ENCODE peak calls at places on chromosomes 13 and 19, in four cellular contexts. One of them, this sample, is unnamed.
A peak's percentile ranks its signal among the peaks of the same experiment; 100 is the strongest.

GRCh38 chr19:42424345-42424707 is 2.9 kb downstream of the LIPE start:
- DNase-seq in endodermal cell: no peak
- DNase-seq in heart left ventricle: no peak
- DNase-seq in brain microvascular endothelial cell: no peak
- DNase-seq in this sample: no peak

GRCh38 chr19:35712910-35713845 is 4.6 kb upstream of the KMT2B start:
- DNase-seq in endodermal cell: no peak
- DNase-seq in heart left ventricle: no peak
- DNase-seq in brain microvascular endothelial cell: no peak
- DNase-seq in this sample: no peak

GRCh38 chr19:8601796-8602195 is 8.7 kb downstream of the ADAMTS10 start:
- DNase-seq in endodermal cell: no peak
- DNase-seq in heart left ventricle: no peak
- DNase-seq in brain microvascular endothelial cell: no peak
- DNase-seq in this sample: no peak

GRCh38 chr19:58513694-58514563 is 2.1 kb upstream of the SLC27A5 start:
- DNase-seq in endodermal cell: peak; percentile 97
- DNase-seq in heart left ventricle: peak; percentile 95
- DNase-seq in brain microvascular endothelial cell: peak; percentile 62
- DNase-seq in this sample: peak; percentile 88

GRCh38 chr13:44514278-44514677 is 61.9 kb downstream of the TSC22D1 start:
- DNase-seq in endodermal cell: no peak
- DNase-seq in heart left ventricle: no peak
- DNase-seq in brain microvascular endothelial cell: no peak
- DNase-seq in this sample: no peak

GRCh38 chr19:49887653-49888477 is 8.8 kb downstream of the IL4I1 start:
- DNase-seq in endodermal cell: no peak
- DNase-seq in heart left ventricle: peak; percentile 59
- DNase-seq in brain microvascular endothelial cell: no peak
- DNase-seq in this sample: no peak

GRCh38 chr13:75783906-75784485 is 147.9 kb downstream of the LMO7 start:
- DNase-seq in endodermal cell: no peak
- DNase-seq in heart left ventricle: no peak
- DNase-seq in brain microvascular endothelial cell: no peak
- DNase-seq in this sample: no peak

GRCh38 chr19:52273301-52273700 is 3.9 kb downstream of the ZNF766 start:
- DNase-seq in endodermal cell: no peak
- DNase-seq in heart left ventricle: no peak
- DNase-seq in brain microvascular endothelial cell: no peak
- DNase-seq in this sample: no peak

GRCh38 chr13:97231118-97231831 is 9.1 kb downstream of the MBNL2 start:
- DNase-seq in endodermal cell: no peak
- DNase-seq in heart left ventricle: no peak
- DNase-seq in brain microvascular endothelial cell: no peak
- DNase-seq in this sample: no peak

DNA sequence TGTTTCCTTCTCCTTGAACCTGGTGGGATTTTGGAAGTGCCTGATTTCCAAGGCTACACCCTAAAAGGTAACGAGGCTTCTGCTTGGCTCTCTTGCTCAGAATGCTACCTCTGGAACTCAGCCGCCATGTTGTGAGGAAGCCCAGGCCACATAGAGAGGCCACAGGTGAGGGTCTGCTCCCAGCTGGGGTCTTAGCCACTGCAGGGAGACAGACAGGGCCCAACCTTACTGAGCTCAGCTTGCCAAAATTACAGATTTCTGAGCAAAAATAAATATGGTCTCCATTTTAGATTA is 61.4 kb downstream of the GPR12 start:
- DNase-seq in endodermal cell: no peak
- DNase-seq in heart left ventricle: no peak
- DNase-seq in brain microvascular endothelial cell: no peak
- DNase-seq in this sample: no peak
- TF ChIP-seq CTCF in endodermal cell: no peak
- TF ChIP-seq CTCF in heart left ventricle: no peak
- TF ChIP-seq CTCF in brain microvascular endothelial cell: no peak
- TF ChIP-seq CTCF in this sample: no peak

GRCh38 chr13:86741762-86742285 is 929.3 kb upstream of the SLITRK5 start:
- DNase-seq in endodermal cell: no peak
- DNase-seq in heart left ventricle: no peak
- DNase-seq in brain microvascular endothelial cell: no peak
- DNase-seq in this sample: no peak
- TF ChIP-seq CTCF in endodermal cell: peak; percentile 58
- TF ChIP-seq CTCF in heart left ventricle: no peak
- TF ChIP-seq CTCF in brain microvascular endothelial cell: peak; percentile 15
- TF ChIP-seq CTCF in this sample: no peak

GRCh38 chr19:383922-384800 is 24.8 kb downstream of the C2CD4C start:
- DNase-seq in endodermal cell: peak; percentile 93
- DNase-seq in heart left ventricle: peak; percentile 72
- DNase-seq in brain microvascular endothelial cell: no peak
- DNase-seq in this sample: no peak
- TF ChIP-seq CTCF in endodermal cell: peak; percentile 90
- TF ChIP-seq CTCF in heart left ventricle: peak; percentile 61
- TF ChIP-seq CTCF in brain microvascular endothelial cell: peak; percentile 68
- TF ChIP-seq CTCF in this sample: peak; percentile 37

DNA sequence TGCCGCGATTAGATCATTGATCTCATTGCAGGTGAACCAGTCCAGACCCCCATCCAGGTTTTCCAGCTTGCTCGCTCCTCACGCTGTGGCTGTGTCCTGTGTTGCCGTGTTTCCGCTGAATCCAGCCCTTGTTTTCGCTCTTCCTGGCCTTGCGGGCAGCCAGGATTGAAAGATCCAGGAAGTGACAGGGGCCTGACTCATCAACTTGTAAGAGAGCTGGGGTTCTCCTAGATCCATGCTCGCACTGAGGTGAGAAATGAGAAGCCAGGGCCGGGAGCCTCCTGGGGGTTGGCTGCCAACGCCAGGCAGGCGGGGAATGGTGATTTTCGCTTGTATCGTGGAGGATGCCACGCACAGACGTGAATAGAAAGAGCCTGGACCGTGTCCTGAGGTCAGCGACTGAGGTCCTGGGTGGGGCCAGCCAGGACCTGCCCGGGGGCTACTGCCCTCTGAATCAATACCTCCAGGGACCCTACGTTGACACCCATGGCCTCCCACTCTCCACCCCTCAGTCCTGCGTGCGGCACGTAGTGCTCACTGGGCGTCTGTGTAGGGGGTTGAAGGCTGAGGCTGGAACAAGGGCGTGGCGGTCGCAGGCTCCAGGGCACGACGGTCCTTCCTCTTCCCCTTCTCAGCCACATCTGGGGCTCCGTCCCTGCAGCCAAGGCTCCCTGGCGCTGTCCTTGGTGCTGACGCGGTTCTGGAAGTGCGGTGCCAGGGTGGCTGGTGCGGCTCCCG is 7.3 kb upstream of the PTPRH start:
- DNase-seq in endodermal cell: peak; percentile 97
- DNase-seq in heart left ventricle: peak; percentile 89
- DNase-seq in brain microvascular endothelial cell: peak; percentile 99
- DNase-seq in this sample: peak; percentile 81
- TF ChIP-seq CTCF in endodermal cell: no peak
- TF ChIP-seq CTCF in heart left ventricle: no peak
- TF ChIP-seq CTCF in brain microvascular endothelial cell: peak; percentile 19
- TF ChIP-seq CTCF in this sample: no peak

GRCh38 chr13:84917252-84917878 is 881.9 kb downstream of the SLITRK6 start:
- DNase-seq in endodermal cell: no peak
- DNase-seq in heart left ventricle: no peak
- DNase-seq in brain microvascular endothelial cell: no peak
- DNase-seq in this sample: no peak
- TF ChIP-seq CTCF in endodermal cell: peak; percentile 76
- TF ChIP-seq CTCF in heart left ventricle: peak; percentile 43
- TF ChIP-seq CTCF in brain microvascular endothelial cell: no peak
- TF ChIP-seq CTCF in this sample: peak; percentile 19

GRCh38 chr19:10828981-10829821 is 6.8 kb downstream of the TMED1 start:
- DNase-seq in endodermal cell: peak; percentile 76
- DNase-seq in heart left ventricle: peak; percentile 47
- DNase-seq in brain microvascular endothelial cell: no peak
- DNase-seq in this sample: no peak
- TF ChIP-seq CTCF in endodermal cell: peak; percentile 49
- TF ChIP-seq CTCF in heart left ventricle: no peak
- TF ChIP-seq CTCF in brain microvascular endothelial cell: peak; percentile 46
- TF ChIP-seq CTCF in this sample: no peak